ENCODE peak calls at places on chromosomes 4 and X, in nine cellular contexts. V is activated B cell treated with CpG ODN at 0.5 μM for 24 hours, U is mucosa of descending colon, Q is fibroblast of lung, O is Calu3, I is astrocyte, E is bronchial epithelial cell, Y is endothelial cell, C is body of pancreas. M is an unnamed sample.

GRCh38 chr4:68570122-68570507 is 6.0 kb downstream of the UGT2B17 start:
- DNase-seq in V (no peak), U (no peak), Q (no peak), O (no peak), I (no peak), E (no peak), Y (no peak), C (no peak), M (no peak)

GRCh38 chrX:77017093-77017492 is 430.1 kb upstream of the FGF16 start:
- DNase-seq in V (no peak), U (no peak), Q (no peak), O (no peak), I (no peak), E (no peak), Y (no peak), C (no peak), M (no peak)

GRCh38 chr4:83931659-83932058 is 395.8 kb downstream of the GPAT3 start:
- DNase-seq in V (no peak), U (no peak), Q (no peak), O (no peak), I (no peak), E (no peak), Y (no peak), C (no peak), M (no peak)

GRCh38 chr4:74267998-74268606 is 40.2 kb upstream of the EPGN start:
- DNase-seq in V (no peak), U (no peak), Q (peak; percentile 63), O (no peak), I (peak; percentile 85), E (peak; percentile 89), Y (no peak), C (no peak), M (peak; percentile 85)

GRCh38 chr4:115424852-115425251 is 311.4 kb upstream of the NDST4 start:
- DNase-seq in V (no peak), U (no peak), Q (no peak), O (peak; percentile 20), I (no peak), E (peak; percentile 86), Y (no peak), C (no peak), M (no peak)

GRCh38 chr4:150648123-150648522 is 66.2 kb downstream of the MAB21L2 start:
- DNase-seq in V (no peak), U (no peak), Q (no peak), O (no peak), I (no peak), E (no peak), Y (no peak), C (no peak), M (no peak)

GRCh38 chrX:129748265-129748664 is 9.5 kb downstream of the XPNPEP2 start:
- DNase-seq in V (no peak), U (no peak), Q (peak; percentile 96), O (no peak), I (peak; percentile 87), E (no peak), Y (no peak), C (no peak), M (peak; percentile 97)

GRCh38 chr4:41569957-41570356 is 32.0 kb downstream of the LIMCH1 start:
- DNase-seq in V (no peak), U (no peak), Q (no peak), O (no peak), I (no peak), E (no peak), Y (no peak), C (no peak), M (no peak)

GRCh38 chr4:25792843-25793242 is 69.9 kb downstream of the SEL1L3 start:
- DNase-seq in V (no peak), U (no peak), Q (no peak), O (no peak), I (no peak), E (peak; percentile 46), Y (no peak), C (no peak), M (no peak)

GRCh38 chr4:182869697-182870096 is 47.5 kb downstream of the DCTD start:
- DNase-seq in V (no peak), U (no peak), Q (no peak), O (no peak), I (no peak), E (no peak), Y (no peak), C (no peak), M (no peak)

GRCh38 chr4:57190651-57191481 is 80.7 kb upstream of the IGFBP7 start:
- DNase-seq in V (no peak), U (peak; percentile 47), Q (peak; percentile 25), O (peak; percentile 42), I (peak; percentile 24), E (peak; percentile 23), Y (peak; percentile 68), C (peak; percentile 15), M (peak; percentile 40)

GRCh38 chr4:56860781-56861180 is 39.3 kb upstream of the SPINK2 start:
- DNase-seq in V (no peak), U (no peak), Q (no peak), O (no peak), I (no peak), E (no peak), Y (no peak), C (no peak), M (no peak)

GRCh38 chr4:153570228-153570973 is 104.2 kb downstream of the TMEM131L start:
- DNase-seq in V (no peak), U (no peak), Q (no peak), O (no peak), I (no peak), E (no peak), Y (no peak), C (no peak), M (no peak)

GRCh38 chrX:20267924-20268701 is 1.4 kb upstream of the RPS6KA3 start:
- DNase-seq in V (peak; percentile 30), U (peak; percentile 48), Q (peak; percentile 43), O (no peak), I (peak; percentile 16), E (no peak), Y (peak; percentile 21), C (peak; percentile 60), M (no peak)

GRCh38 chr4:95224402-95224801 is 324.4 kb downstream of the UNC5C start:
- DNase-seq in V (no peak), U (no peak), Q (no peak), O (no peak), I (no peak), E (no peak), Y (no peak), C (no peak), M (no peak)

GRCh38 chrX:120365320-120365719 is 3.4 kb downstream of the ATP1B4 start:
- DNase-seq in V (peak; percentile 16), U (peak; percentile 64), Q (peak; percentile 1), O (peak; percentile 63), I (no peak), E (no peak), Y (peak; percentile 52), C (peak; percentile 46), M (peak; percentile 14)
- TF ChIP-seq CTCF in V (no peak), U (no peak), Q (peak; percentile 23), O (peak; percentile 22), I (no peak), E (peak; percentile 60), Y (peak; percentile 46), C (peak; percentile 49), M (peak; percentile 48)

GRCh38 chrX:17553451-17553850 is 178.5 kb downstream of the NHS start:
- DNase-seq in V (no peak), U (peak; percentile 38), Q (peak; percentile 76), O (peak; percentile 48), I (peak; percentile 87), E (peak; percentile 82), Y (no peak), C (no peak), M (peak; percentile 84)

GRCh38 chrX:17547658-17548057 is 172.7 kb downstream of the NHS start:
- DNase-seq in V (no peak), U (peak; percentile 65), Q (peak; percentile 86), O (peak; percentile 84), I (peak; percentile 90), E (peak; percentile 97), Y (no peak), C (peak; percentile 90), M (peak; percentile 90)

GRCh38 chrX:17552251-17552650 is 177.3 kb downstream of the NHS start:
- DNase-seq in V (no peak), U (no peak), Q (no peak), O (no peak), I (peak; percentile 73), E (peak; percentile 50), Y (no peak), C (no peak), M (peak; percentile 66)

GRCh38 chrX:17549005-17549685 is 174.1 kb downstream of the NHS start:
- DNase-seq in V (no peak), U (no peak), Q (no peak), O (no peak), I (no peak), E (no peak), Y (no peak), C (no peak), M (no peak)

GRCh38 chrX:17550011-17550410 is 175.0 kb downstream of the NHS start:
- DNase-seq in V (no peak), U (no peak), Q (no peak), O (no peak), I (peak; percentile 69), E (peak; percentile 41), Y (no peak), C (no peak), M (no peak)
- TF ChIP-seq CTCF in V (no peak), U (no peak), Q (no peak), O (no peak), I (no peak), E (no peak), Y (no peak), C (no peak), M (no peak)

DNA sequence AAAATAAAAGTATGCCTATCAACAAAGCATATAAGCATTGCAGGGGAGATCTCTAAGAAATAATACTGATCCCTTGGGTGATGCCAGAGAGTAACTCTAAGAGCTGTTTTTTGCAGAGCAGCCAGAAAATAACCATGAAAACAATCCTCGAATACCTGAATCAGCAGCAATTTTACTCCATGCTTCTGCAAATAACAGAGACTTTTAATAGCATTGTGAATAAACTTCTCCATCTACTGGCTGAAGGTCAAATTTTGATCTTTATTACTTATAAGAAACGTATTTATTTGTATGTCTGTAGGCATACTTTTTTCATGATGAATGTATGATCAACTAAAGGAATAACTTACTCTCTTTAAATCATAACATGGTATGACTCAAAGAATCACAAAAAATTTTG is 334.5 kb downstream of the GALNTL6 start:
- DNase-seq in V (no peak), U (no peak), Q (peak; percentile 2), O (no peak), I (peak; percentile 1), E (no peak), Y (no peak), C (no peak), M (peak; percentile 12)
- TF ChIP-seq CTCF in V (no peak), U (no peak), Q (no peak), O (no peak), I (no peak), E (no peak), Y (no peak), C (no peak), M (no peak)

DNA sequence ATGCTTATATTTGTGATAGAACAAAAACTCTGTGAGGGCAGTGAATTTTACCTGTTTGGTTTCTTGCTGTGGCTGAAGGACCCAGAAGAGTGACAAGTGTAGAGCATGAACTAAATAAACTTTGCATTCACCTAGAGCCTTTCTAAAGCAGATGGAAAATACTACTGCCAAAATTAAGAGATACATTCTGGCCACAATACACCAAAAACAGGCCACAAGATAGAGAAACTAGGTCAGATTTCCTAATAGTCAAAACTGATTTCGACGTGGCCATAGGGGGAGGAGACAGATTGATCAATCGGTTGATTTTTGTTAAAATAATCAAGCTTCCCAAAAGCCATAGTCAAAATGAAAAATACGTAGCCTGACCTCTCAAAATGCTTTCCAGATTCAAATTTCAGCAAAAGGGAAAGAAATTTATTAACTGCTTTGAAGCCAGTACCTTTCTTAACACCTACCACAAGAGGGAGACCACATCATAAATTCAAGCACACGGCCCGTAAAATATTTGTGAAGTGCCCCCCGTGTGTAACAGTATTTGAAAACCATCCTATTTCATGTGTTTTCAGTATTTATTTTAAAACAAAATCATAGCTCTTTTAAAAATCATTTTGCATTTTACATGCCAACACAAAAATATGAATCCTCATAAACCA is 132.4 kb downstream of the CORIN start:
- DNase-seq in V (no peak), U (no peak), Q (peak; percentile 41), O (no peak), I (no peak), E (peak; percentile 36), Y (no peak), C (no peak), M (peak; percentile 50)
- TF ChIP-seq CTCF in V (no peak), U (no peak), Q (peak; percentile 21), O (peak; percentile 20), I (peak; percentile 27), E (peak; percentile 39), Y (peak; percentile 70), C (peak; percentile 43), M (peak; percentile 60)